ENCODE peak calls at places on chromosome 22, in four cellular contexts. One of them, this sample, is unnamed.
A peak's percentile ranks its signal among the peaks of the same experiment; 100 is the strongest.

GRCh38 chr22:26547426-26547825 is 35.2 kb upstream of the TFIP11 start:
- DNase-seq in substantia nigra: no peak
- DNase-seq in ovary: no peak
- DNase-seq in sigmoid colon: no peak
- DNase-seq in this sample: no peak

GRCh38 chr22:25696763-25697710 is 45.0 kb upstream of the MYO18B start:
- DNase-seq in substantia nigra: no peak
- DNase-seq in ovary: no peak
- DNase-seq in sigmoid colon: no peak
- DNase-seq in this sample: no peak

GRCh38 chr22:44116331-44116730 is 64.4 kb upstream of the PARVG start:
- DNase-seq in ovary: no peak
- DNase-seq in sigmoid colon: peak; percentile 26
- DNase-seq in substantia nigra: no peak
- DNase-seq in this sample: no peak

GRCh38 chr22:39496131-39496838 is 5.8 kb upstream of the MIEF1 start:
- DNase-seq in substantia nigra: peak; percentile 82
- DNase-seq in ovary: peak; percentile 68
- DNase-seq in sigmoid colon: peak; percentile 84
- DNase-seq in this sample: peak; percentile 79

GRCh38 chr22:19739911-19740449 is 16.6 kb downstream of the GP1BB start:
- DNase-seq in sigmoid colon: no peak
- DNase-seq in substantia nigra: no peak
- DNase-seq in ovary: no peak
- DNase-seq in this sample: no peak

GRCh38 chr22:20206709-20207215 is 55.9 kb upstream of the CCDC188 start:
- DNase-seq in sigmoid colon: no peak
- DNase-seq in ovary: no peak
- DNase-seq in substantia nigra: no peak
- DNase-seq in this sample: no peak

GRCh38 chr22:44256860-44257560 is 55.7 kb downstream of the SHISAL1 start:
- DNase-seq in ovary: no peak
- DNase-seq in substantia nigra: no peak
- DNase-seq in sigmoid colon: no peak
- DNase-seq in this sample: no peak

GRCh38 chr22:38844661-38845367 is 986 bp upstream of the NPTXR start:
- DNase-seq in ovary: no peak
- DNase-seq in substantia nigra: no peak
- DNase-seq in sigmoid colon: no peak
- DNase-seq in this sample: no peak

GRCh38 chr22:45562102-45562501 is 59.4 kb downstream of the FBLN1 start:
- DNase-seq in substantia nigra: no peak
- DNase-seq in ovary: no peak
- DNase-seq in sigmoid colon: no peak
- DNase-seq in this sample: no peak

GRCh38 chr22:27988704-27989103 is 69.6 kb upstream of the PITPNB start:
- DNase-seq in ovary: no peak
- DNase-seq in substantia nigra: no peak
- DNase-seq in sigmoid colon: no peak
- DNase-seq in this sample: no peak

GRCh38 chr22:29004647-29005371 is 56.8 kb downstream of the C22orf31 start:
- DNase-seq in ovary: peak; percentile 44
- DNase-seq in substantia nigra: peak; percentile 52
- DNase-seq in sigmoid colon: no peak
- DNase-seq in this sample: peak; percentile 83

GRCh38 chr22:38981659-38982007 is 514 bp upstream of the APOBEC3B start:
- DNase-seq in sigmoid colon: no peak
- DNase-seq in ovary: no peak
- DNase-seq in substantia nigra: no peak
- DNase-seq in this sample: no peak

GRCh38 chr22:37711490-37711889 is 14.6 kb downstream of the TRIOBP start:
- DNase-seq in sigmoid colon: no peak
- DNase-seq in substantia nigra: no peak
- DNase-seq in ovary: no peak
- DNase-seq in this sample: no peak

GRCh38 chr22:44956835-44957234 is 53.0 kb downstream of the PHF21B start:
- DNase-seq in ovary: no peak
- DNase-seq in substantia nigra: no peak
- DNase-seq in sigmoid colon: no peak
- DNase-seq in this sample: no peak

GRCh38 chr22:21051836-21052400 is 6.2 kb downstream of the LRRC74B start:
- DNase-seq in ovary: no peak
- DNase-seq in substantia nigra: no peak
- DNase-seq in sigmoid colon: no peak
- DNase-seq in this sample: no peak

GRCh38 chr22:30636226-30637077 is 871 bp downstream of the SLC35E4 start:
- DNase-seq in ovary: peak; percentile 44
- DNase-seq in substantia nigra: peak; percentile 28
- DNase-seq in sigmoid colon: no peak
- DNase-seq in this sample: peak; percentile 43

GRCh38 chr22:31332886-31333285 is 13.3 kb downstream of the PATZ1 start:
- DNase-seq in substantia nigra: no peak
- DNase-seq in ovary: no peak
- DNase-seq in sigmoid colon: no peak
- DNase-seq in this sample: no peak

GRCh38 chr22:29765905-29766631 is 739 bp downstream of the ZMAT5 start:
- DNase-seq in substantia nigra: no peak
- DNase-seq in ovary: no peak
- DNase-seq in sigmoid colon: no peak
- DNase-seq in this sample: no peak

GRCh38 chr22:37898441-37899181 is 7.5 kb upstream of the MICALL1 start:
- DNase-seq in sigmoid colon: peak; percentile 78
- DNase-seq in substantia nigra: peak; percentile 69
- DNase-seq in ovary: no peak
- DNase-seq in this sample: no peak

GRCh38 chr22:43001271-43002197 is 13.4 kb downstream of the PACSIN2 start:
- DNase-seq in ovary: no peak
- DNase-seq in sigmoid colon: peak; percentile 50
- DNase-seq in substantia nigra: no peak
- DNase-seq in this sample: no peak
- H3K27ac ChIP-seq in ovary: no peak overlapping the region
- H3K27ac ChIP-seq in sigmoid colon: peak overlapping the region; percentile 53
- H3K27ac ChIP-seq in substantia nigra: peak overlapping the region; percentile 23
- H3K27ac ChIP-seq in this sample: peak overlapping the region; percentile 65

GRCh38 chr22:24355574-24355973 is 71.8 kb upstream of the ADORA2A start:
- DNase-seq in substantia nigra: no peak
- DNase-seq in sigmoid colon: no peak
- DNase-seq in ovary: no peak
- DNase-seq in this sample: no peak
- H3K27ac ChIP-seq in substantia nigra: no peak overlapping the region
- H3K27ac ChIP-seq in sigmoid colon: no peak overlapping the region
- H3K27ac ChIP-seq in ovary: no peak overlapping the region
- H3K27ac ChIP-seq in this sample: no peak overlapping the region

DNA sequence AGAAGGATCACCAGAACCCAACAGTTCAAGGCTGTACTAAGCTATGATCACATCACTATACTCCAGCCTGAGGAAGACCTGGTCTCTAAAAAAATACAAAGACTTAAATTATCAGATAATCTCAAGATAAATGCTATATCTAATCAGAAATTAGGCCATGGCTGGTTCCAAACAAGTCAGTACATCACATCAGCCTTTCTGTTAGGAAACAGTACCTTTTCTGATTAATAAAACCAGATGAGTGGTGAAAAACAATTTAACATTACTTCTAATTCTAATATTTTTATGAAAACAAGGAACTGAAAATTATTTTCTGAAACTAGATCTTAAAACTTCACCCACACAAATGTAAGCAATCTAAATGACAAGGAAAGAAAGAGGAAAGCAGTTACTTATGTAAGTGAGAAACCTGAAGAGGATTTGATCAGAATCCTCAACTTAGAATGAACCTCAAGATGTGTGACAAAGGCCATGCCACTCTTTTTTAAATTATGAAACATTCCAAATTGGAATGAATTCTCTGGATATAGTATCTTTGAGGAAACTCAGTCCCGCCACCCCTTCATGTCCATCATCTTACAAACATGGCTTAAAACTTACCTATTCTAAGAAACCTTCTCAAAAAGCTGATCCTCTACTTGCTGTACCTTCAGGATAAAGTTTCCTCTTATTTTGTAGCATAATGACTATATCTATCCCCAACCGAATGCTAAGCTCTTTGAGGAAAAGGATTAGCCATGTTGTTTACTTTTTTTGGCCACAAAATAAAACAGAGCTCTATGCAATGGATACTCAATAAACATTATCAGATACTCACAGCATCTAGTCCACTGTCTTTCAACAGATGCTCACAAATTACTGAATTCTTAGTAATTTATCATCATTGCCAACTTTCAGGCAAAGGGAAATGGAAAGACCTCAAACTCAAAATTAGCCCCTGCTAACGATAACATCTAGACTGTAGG is 132.0 kb downstream of the MRTFA start:
- DNase-seq in substantia nigra: no peak
- DNase-seq in ovary: no peak
- DNase-seq in sigmoid colon: no peak
- DNase-seq in this sample: no peak
- H3K27ac ChIP-seq in substantia nigra: no peak overlapping the region
- H3K27ac ChIP-seq in ovary: no peak overlapping the region
- H3K27ac ChIP-seq in sigmoid colon: no peak overlapping the region
- H3K27ac ChIP-seq in this sample: no peak overlapping the region

GRCh38 chr22:50199836-50200332 is 927 bp upstream of the SELENOO start:
- DNase-seq in substantia nigra: no peak
- DNase-seq in sigmoid colon: no peak
- DNase-seq in ovary: peak; percentile 54
- DNase-seq in this sample: no peak

GRCh38 chr22:50203288-50203687 is 2.5 kb downstream of the SELENOO start:
- DNase-seq in ovary: no peak
- DNase-seq in sigmoid colon: no peak
- DNase-seq in substantia nigra: no peak
- DNase-seq in this sample: no peak

GRCh38 chr22:50201191-50202129 is 649 bp downstream of the SELENOO start:
- DNase-seq in substantia nigra: no peak
- DNase-seq in ovary: peak; percentile 54
- DNase-seq in sigmoid colon: no peak
- DNase-seq in this sample: no peak

GRCh38 chr22:50200333-50201190 is at the start of gene SELENOO:
- DNase-seq in substantia nigra: peak; percentile 93
- DNase-seq in sigmoid colon: peak; percentile 95
- DNase-seq in ovary: peak; percentile 92
- DNase-seq in this sample: peak; percentile 92

GRCh38 chr22:50202130-50202671 is 1.4 kb downstream of the SELENOO start:
- DNase-seq in substantia nigra: no peak
- DNase-seq in sigmoid colon: no peak
- DNase-seq in ovary: no peak
- DNase-seq in this sample: no peak
- H3K27ac ChIP-seq in substantia nigra: no peak overlapping the region
- H3K27ac ChIP-seq in sigmoid colon: no peak overlapping the region
- H3K27ac ChIP-seq in ovary: no peak overlapping the region
- H3K27ac ChIP-seq in this sample: no peak overlapping the region

DNA sequence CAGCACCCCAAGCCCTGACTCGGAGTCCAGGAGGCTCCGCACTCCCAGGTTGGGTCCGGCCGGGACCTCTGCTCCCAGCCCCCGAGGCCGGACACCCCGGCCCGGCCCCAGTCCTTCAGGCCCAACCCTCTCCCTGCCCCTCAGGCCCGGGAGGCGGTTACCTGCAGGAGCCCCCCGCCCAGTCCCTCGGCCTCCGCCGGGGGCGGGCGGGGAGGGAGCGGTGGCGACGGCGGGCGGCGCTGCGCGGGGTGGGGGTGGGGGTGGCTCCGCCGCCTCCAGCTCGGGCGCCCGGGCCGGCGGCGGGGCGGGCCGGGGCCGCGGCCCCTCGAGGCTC is 308 bp downstream of the TCF20 start:
- DNase-seq in ovary: peak; percentile 42
- DNase-seq in substantia nigra: no peak
- DNase-seq in sigmoid colon: no peak
- DNase-seq in this sample: no peak
- H3K27ac ChIP-seq in ovary: peak overlapping the region; percentile 18
- H3K27ac ChIP-seq in substantia nigra: peak overlapping the region; percentile 72
- H3K27ac ChIP-seq in sigmoid colon: peak overlapping the region; percentile 86
- H3K27ac ChIP-seq in this sample: peak overlapping the region; percentile 44